ENCODE peak calls at places on chromosomes 16 and 17, in seven cellular contexts. V is NCI-H2171 treated with DMSO at 0.1 percent for 48 hours; L is GM10248; X is stimulated activated CD4-positive, alpha-beta T cell treated with anti-CD3 and anti-CD28 coated beads, TNF-alpha, amount 100 ng/mL, for 1 hour; P is IMR-90; E is caudate nucleus; Y is ELR. Z is an unnamed sample.

GRCh38 chr16:4723071-4723767 is 10.9 kb downstream of the ANKS3 start:
- DNase-seq in L (no peak), P (no peak), V (no peak), X (no peak), Y (no peak), E (no peak), Z (no peak)

GRCh38 chr17:50763716-50764450 is 3.4 kb downstream of the ANKRD40CL start:
- DNase-seq in V (no peak), Y (no peak), L (no peak), X (no peak), E (no peak), P (no peak), Z (no peak)

GRCh38 chr17:29251184-29251583 is 4.5 kb downstream of the CRYBA1 start:
- DNase-seq in E (no peak), Y (no peak), V (no peak), L (no peak), P (no peak), X (no peak), Z (no peak)

GRCh38 chr17:39677581-39678339 is 9.5 kb downstream of the PNMT start:
- DNase-seq in V (peak), P (no peak), L (no peak), Y (no peak), X (no peak), E (peak), Z (no peak)

GRCh38 chr16:28839899-28840298 is 6.2 kb downstream of the TUFM start:
- DNase-seq in X (no peak), Y (no peak), E (no peak), P (no peak), V (no peak), L (no peak), Z (no peak)

GRCh38 chr17:64183815-64184397 is 54.0 kb upstream of the ERN1 start:
- DNase-seq in P (peak), X (no peak), E (no peak), V (peak), Y (peak), L (no peak), Z (no peak)

GRCh38 chr17:27845264-27846041 is 45.1 kb upstream of the NOS2 start:
- DNase-seq in P (no peak), V (no peak), Y (no peak), E (no peak), X (no peak), L (no peak), Z (no peak)

GRCh38 chr16:30533748-30534367 is 800 bp downstream of the ZNF747 start:
- DNase-seq in E (no peak), P (no peak), X (no peak), Y (peak), V (peak), L (no peak), Z (no peak)

GRCh38 chr17:17345686-17346427 is 42.7 kb downstream of the NT5M start:
- DNase-seq in P (no peak), Y (no peak), L (no peak), X (no peak), E (no peak), V (no peak), Z (no peak)

Z was measured in C1 segment of cervical spinal cord.